ENCODE peak calls at places on chromosomes 4 and X, in four cellular contexts. Y, J, F and I are unnamed samples.

GRCh38 chrX:16920116-16920515 is 26.3 kb upstream of the REPS2 start:
- DNase-seq in J (no peak), F (no peak), Y (no peak), I (no peak)

GRCh38 chr4:149993030-149993429 is 85.2 kb upstream of the DCLK2 start:
- DNase-seq in Y (no peak), F (no peak), J (no peak), I (no peak)

GRCh38 chr4:7616193-7616592 is 181.5 kb upstream of the PSAPL1 start:
- DNase-seq in J (no peak), Y (no peak), F (no peak), I (no peak)

GRCh38 chr4:105921301-105921700 is 26.0 kb downstream of the NPNT start:
- DNase-seq in F (no peak), J (no peak), Y (no peak), I (no peak)

GRCh38 chr4:1041147-1041935 is 29.9 kb downstream of the FGFRL1 start:
- DNase-seq in F (no peak), J (no peak), Y (no peak), I (no peak)

GRCh38 chr4:113760094-113760851 is 1.3 kb downstream of the CAMK2D start:
- DNase-seq in Y (no peak), F (no peak), J (peak; percentile 40), I (peak; percentile 43)

GRCh38 chr4:105348719-105349118 is 125.1 kb downstream of the PPA2 start:
- DNase-seq in F (no peak), J (no peak), Y (no peak), I (no peak)

GRCh38 chr4:139574641-139575040 is 18.6 kb upstream of the SETD7 start:
- DNase-seq in F (no peak), Y (no peak), J (no peak), I (no peak)

GRCh38 chrX:114675365-114675764 is 91.5 kb downstream of the HTR2C start:
- DNase-seq in Y (no peak), F (no peak), J (no peak), I (no peak)

GRCh38 chr4:104169437-104169836 is 325.3 kb downstream of the CXXC4 start:
- DNase-seq in Y (no peak), F (no peak), J (no peak), I (no peak)

GRCh38 chrX:150690126-150690525 is 3.1 kb upstream of the MTMR1 start:
- DNase-seq in Y (no peak), J (peak; percentile 8), F (no peak), I (no peak)

GRCh38 chrX:57156397-57157049 is 19.3 kb upstream of the SPIN2A start:
- DNase-seq in Y (no peak), F (no peak), J (no peak), I (no peak)

GRCh38 chr4:128820631-128821119 is 11.2 kb downstream of the JADE1 start:
- DNase-seq in Y (no peak), F (no peak), J (no peak), I (no peak)

GRCh38 chrX:104315555-104315954 is 60.8 kb upstream of the ESX1 start:
- DNase-seq in Y (no peak), F (no peak), J (no peak), I (no peak)

GRCh38 chr4:185991750-185992149 is 77.2 kb upstream of the TLR3 start:
- DNase-seq in F (no peak), Y (no peak), J (no peak), I (no peak)

GRCh38 chr4:54614094-54614493 is 43.7 kb upstream of the KIT start:
- DNase-seq in J (no peak), Y (no peak), F (no peak), I (no peak)

GRCh38 chr4:83083925-83084475 is 30.5 kb downstream of the PLAC8 start:
- DNase-seq in Y (peak; percentile 40), F (no peak), J (peak; percentile 28), I (peak; percentile 34)

GRCh38 chr4:85952518-85952917 is 407.3 kb downstream of the MAPK10 start:
- DNase-seq in J (no peak), Y (no peak), F (no peak), I (no peak)

GRCh38 chrX:39894626-39895025 is 203.1 kb downstream of the BCOR start:
- DNase-seq in J (no peak), F (no peak), Y (no peak), I (no peak)

GRCh38 chr4:10611673-10612072 is 72.9 kb downstream of the CLNK start:
- DNase-seq in Y (no peak), J (no peak), F (no peak), I (no peak)

GRCh38 chr4:8394125-8394524 is 46.4 kb downstream of the ACOX3 start:
- DNase-seq in J (no peak), F (no peak), Y (no peak), I (no peak)

GRCh38 chrX:49282647-49283011 is 13.0 kb downstream of the PPP1R3F start:
- DNase-seq in J (no peak), F (no peak), Y (no peak), I (no peak)

GRCh38 chr4:37780444-37781133 is 45.9 kb upstream of the PGM2 start:
- DNase-seq in Y (peak; percentile 34), J (peak; percentile 17), F (no peak), I (no peak)

GRCh38 chrX:128805236-128805635 is 718.1 kb downstream of the SMARCA1 start:
- DNase-seq in F (no peak), Y (no peak), J (no peak), I (no peak)

GRCh38 chrX:39636481-39636880 is 461.3 kb downstream of the BCOR start:
- DNase-seq in Y (no peak), J (no peak), F (no peak), I (no peak)

GRCh38 chr4:147617841-147618421 is 734 bp downstream of the TMEM184C start:
- DNase-seq in Y (no peak), J (no peak), F (no peak), I (no peak)

GRCh38 chr4:162565730-162566129 is 401.9 kb upstream of the FSTL5 start:
- DNase-seq in F (no peak), Y (no peak), J (no peak), I (no peak)

GRCh38 chrX:13750204-13750603 is 15.7 kb downstream of the OFD1 start:
- DNase-seq in J (no peak), F (no peak), Y (no peak), I (no peak)

GRCh38 chr4:52822583-52823477 is 39.3 kb upstream of the RASL11B start:
- DNase-seq in J (no peak), F (no peak), Y (no peak), I (no peak)

GRCh38 chr4:87209696-87210095 is 10.7 kb downstream of the KLHL8 start:
- DNase-seq in F (no peak), Y (no peak), J (no peak), I (no peak)

GRCh38 chr4:33996075-33996718 is 2248.1 kb downstream of the ARAP2 start:
- DNase-seq in F (no peak), Y (no peak), J (no peak), I (no peak)

GRCh38 chr4:42483426-42484379 is 86.4 kb downstream of the SHISA3 start:
- DNase-seq in Y (no peak), F (no peak), J (no peak), I (no peak)

GRCh38 chr4:105957680-105958079 is 62.4 kb downstream of the NPNT start:
- DNase-seq in J (no peak), F (no peak), Y (no peak), I (no peak)

GRCh38 chr4:93157984-93158383 is 670.6 kb upstream of the ATOH1 start:
- DNase-seq in F (no peak), J (no peak), Y (no peak), I (no peak)

GRCh38 chrX:386768-387575 is at the start of gene PPP2R3B:
- DNase-seq in Y (peak; percentile 99), F (peak; percentile 99), J (peak; percentile 97), I (peak; percentile 98)

GRCh38 chr4:88382621-88383020 is 4.0 kb downstream of the HERC6 start:
- DNase-seq in J (peak; percentile 32), F (no peak), Y (peak; percentile 50), I (peak; percentile 54)

GRCh38 chrX:41164469-41164868 is 79.2 kb downstream of the USP9X start:
- DNase-seq in J (no peak), Y (no peak), F (no peak), I (no peak)

GRCh38 chrX:8808661-8809060 is 7.5 kb upstream of the FAM9A start:
- DNase-seq in Y (no peak), F (no peak), J (no peak), I (no peak)